ENCODE peak calls at places on chromosome 11, in seven cellular contexts. One of them, this sample, is unnamed.
A peak's percentile ranks its signal among the peaks of the same experiment; 100 is the strongest.

GRCh38 chr11:125170406-125171031 is 6.0 kb downstream of the PKNOX2 start:
- DNase-seq in GDM1: no peak
- DNase-seq in NCI-H2081: no peak
- DNase-seq in activated effector memory CD4-positive, alpha-beta T cell treated with Interleukin-2 at 50 U/mL for 16 hours: no peak
- DNase-seq in T-helper 2 cell: no peak
- DNase-seq in NCI-H1417: no peak
- DNase-seq in EH: peak; percentile 55
- DNase-seq in this sample: peak; percentile 58

GRCh38 chr11:106418786-106419185 is 341.3 kb downstream of the AASDHPPT start:
- DNase-seq in NCI-H2081: no peak
- DNase-seq in T-helper 2 cell: no peak
- DNase-seq in activated effector memory CD4-positive, alpha-beta T cell treated with Interleukin-2 at 50 U/mL for 16 hours: no peak
- DNase-seq in GDM1: no peak
- DNase-seq in EH: no peak
- DNase-seq in NCI-H1417: no peak
- DNase-seq in this sample: no peak

GRCh38 chr11:68014157-68014965 is 4.2 kb downstream of the ALDH3B1 start:
- DNase-seq in NCI-H2081: no peak
- DNase-seq in NCI-H1417: no peak
- DNase-seq in activated effector memory CD4-positive, alpha-beta T cell treated with Interleukin-2 at 50 U/mL for 16 hours: no peak
- DNase-seq in GDM1: no peak
- DNase-seq in EH: peak; percentile 90
- DNase-seq in T-helper 2 cell: no peak
- DNase-seq in this sample: peak; percentile 63

GRCh38 chr11:43418197-43418596 is 59.5 kb downstream of the TTC17 start:
- DNase-seq in NCI-H2081: no peak
- DNase-seq in T-helper 2 cell: no peak
- DNase-seq in GDM1: no peak
- DNase-seq in activated effector memory CD4-positive, alpha-beta T cell treated with Interleukin-2 at 50 U/mL for 16 hours: no peak
- DNase-seq in EH: no peak
- DNase-seq in NCI-H1417: no peak
- DNase-seq in this sample: no peak

GRCh38 chr11:816433-816779 is 2.3 kb upstream of the PNPLA2 start:
- DNase-seq in NCI-H2081: no peak
- DNase-seq in EH: no peak
- DNase-seq in NCI-H1417: no peak
- DNase-seq in T-helper 2 cell: no peak
- DNase-seq in activated effector memory CD4-positive, alpha-beta T cell treated with Interleukin-2 at 50 U/mL for 16 hours: no peak
- DNase-seq in GDM1: no peak
- DNase-seq in this sample: no peak

GRCh38 chr11:2142762-2143202 is 3.6 kb upstream of the IGF2 start:
- DNase-seq in T-helper 2 cell: no peak
- DNase-seq in NCI-H1417: peak; percentile 19
- DNase-seq in EH: peak; percentile 59
- DNase-seq in GDM1: no peak
- DNase-seq in NCI-H2081: no peak
- DNase-seq in activated effector memory CD4-positive, alpha-beta T cell treated with Interleukin-2 at 50 U/mL for 16 hours: no peak
- DNase-seq in this sample: no peak

GRCh38 chr11:64164392-64165312 is 1.3 kb downstream of the MACROD1 start:
- DNase-seq in GDM1: no peak
- DNase-seq in activated effector memory CD4-positive, alpha-beta T cell treated with Interleukin-2 at 50 U/mL for 16 hours: no peak
- DNase-seq in NCI-H2081: no peak
- DNase-seq in EH: peak; percentile 33
- DNase-seq in NCI-H1417: no peak
- DNase-seq in T-helper 2 cell: no peak
- DNase-seq in this sample: peak; percentile 89

GRCh38 chr11:73577496-73577917 is 20.4 kb downstream of the FAM168A start:
- DNase-seq in GDM1: no peak
- DNase-seq in EH: peak; percentile 78
- DNase-seq in activated effector memory CD4-positive, alpha-beta T cell treated with Interleukin-2 at 50 U/mL for 16 hours: no peak
- DNase-seq in NCI-H2081: no peak
- DNase-seq in NCI-H1417: no peak
- DNase-seq in T-helper 2 cell: no peak
- DNase-seq in this sample: no peak

GRCh38 chr11:57786436-57786835 is 24.8 kb downstream of the CTNND1 start:
- DNase-seq in EH: peak; percentile 91
- DNase-seq in activated effector memory CD4-positive, alpha-beta T cell treated with Interleukin-2 at 50 U/mL for 16 hours: no peak
- DNase-seq in GDM1: no peak
- DNase-seq in NCI-H1417: no peak
- DNase-seq in T-helper 2 cell: no peak
- DNase-seq in NCI-H2081: no peak
- DNase-seq in this sample: no peak

GRCh38 chr11:71946144-71946571 is 17.3 kb downstream of the RNF121 start:
- DNase-seq in GDM1: no peak
- DNase-seq in T-helper 2 cell: no peak
- DNase-seq in EH: peak; percentile 78
- DNase-seq in activated effector memory CD4-positive, alpha-beta T cell treated with Interleukin-2 at 50 U/mL for 16 hours: no peak
- DNase-seq in NCI-H2081: no peak
- DNase-seq in NCI-H1417: no peak
- DNase-seq in this sample: no peak

GRCh38 chr11:124586247-124586860 is 16.6 kb downstream of the OR8A1 start:
- DNase-seq in EH: peak; percentile 58
- DNase-seq in activated effector memory CD4-positive, alpha-beta T cell treated with Interleukin-2 at 50 U/mL for 16 hours: no peak
- DNase-seq in NCI-H2081: peak; percentile 56
- DNase-seq in NCI-H1417: peak; percentile 79
- DNase-seq in GDM1: peak; percentile 5
- DNase-seq in T-helper 2 cell: peak; percentile 6
- DNase-seq in this sample: peak; percentile 64

GRCh38 chr11:114315749-114316368 is 19.7 kb downstream of the NNMT start:
- DNase-seq in T-helper 2 cell: no peak
- DNase-seq in GDM1: no peak
- DNase-seq in NCI-H2081: peak; percentile 12
- DNase-seq in EH: no peak
- DNase-seq in NCI-H1417: peak; percentile 62
- DNase-seq in activated effector memory CD4-positive, alpha-beta T cell treated with Interleukin-2 at 50 U/mL for 16 hours: no peak
- DNase-seq in this sample: no peak

GRCh38 chr11:120224872-120225371 is 14.1 kb downstream of the OAF start:
- DNase-seq in NCI-H2081: no peak
- DNase-seq in EH: no peak
- DNase-seq in activated effector memory CD4-positive, alpha-beta T cell treated with Interleukin-2 at 50 U/mL for 16 hours: no peak
- DNase-seq in GDM1: peak; percentile 95
- DNase-seq in T-helper 2 cell: no peak
- DNase-seq in NCI-H1417: no peak
- DNase-seq in this sample: no peak

GRCh38 chr11:66857234-66857926 is 516 bp downstream of the LRFN4 start:
- DNase-seq in activated effector memory CD4-positive, alpha-beta T cell treated with Interleukin-2 at 50 U/mL for 16 hours: no peak
- DNase-seq in NCI-H2081: no peak
- DNase-seq in T-helper 2 cell: no peak
- DNase-seq in NCI-H1417: peak; percentile 36
- DNase-seq in EH: peak; percentile 32
- DNase-seq in GDM1: no peak
- DNase-seq in this sample: no peak

GRCh38 chr11:19751055-19751454 is 38.4 kb downstream of the NAV2 start:
- DNase-seq in NCI-H2081: no peak
- DNase-seq in NCI-H1417: no peak
- DNase-seq in T-helper 2 cell: no peak
- DNase-seq in activated effector memory CD4-positive, alpha-beta T cell treated with Interleukin-2 at 50 U/mL for 16 hours: no peak
- DNase-seq in GDM1: no peak
- DNase-seq in EH: no peak
- DNase-seq in this sample: no peak

GRCh38 chr11:75324189-75324588 is 27.3 kb downstream of the ARRB1 start:
- DNase-seq in NCI-H2081: no peak
- DNase-seq in GDM1: no peak
- DNase-seq in NCI-H1417: no peak
- DNase-seq in EH: no peak
- DNase-seq in activated effector memory CD4-positive, alpha-beta T cell treated with Interleukin-2 at 50 U/mL for 16 hours: no peak
- DNase-seq in T-helper 2 cell: no peak
- DNase-seq in this sample: no peak

GRCh38 chr11:25298450-25298849 is 801.6 kb downstream of the LUZP2 start:
- DNase-seq in EH: no peak
- DNase-seq in GDM1: no peak
- DNase-seq in activated effector memory CD4-positive, alpha-beta T cell treated with Interleukin-2 at 50 U/mL for 16 hours: no peak
- DNase-seq in NCI-H2081: no peak
- DNase-seq in NCI-H1417: no peak
- DNase-seq in T-helper 2 cell: no peak
- DNase-seq in this sample: no peak

GRCh38 chr11:120172054-120172881 is 34.4 kb upstream of the TRIM29 start:
- DNase-seq in activated effector memory CD4-positive, alpha-beta T cell treated with Interleukin-2 at 50 U/mL for 16 hours: no peak
- DNase-seq in NCI-H1417: peak; percentile 70
- DNase-seq in T-helper 2 cell: no peak
- DNase-seq in GDM1: peak; percentile 53
- DNase-seq in NCI-H2081: peak; percentile 45
- DNase-seq in EH: peak; percentile 72
- DNase-seq in this sample: peak; percentile 66

GRCh38 chr11:64887757-64888405 is 9.5 kb upstream of the EHD1 start:
- DNase-seq in NCI-H1417: peak; percentile 55
- DNase-seq in T-helper 2 cell: peak; percentile 80
- DNase-seq in NCI-H2081: peak; percentile 67
- DNase-seq in GDM1: peak; percentile 62
- DNase-seq in activated effector memory CD4-positive, alpha-beta T cell treated with Interleukin-2 at 50 U/mL for 16 hours: peak; percentile 78
- DNase-seq in EH: peak; percentile 67
- DNase-seq in this sample: peak; percentile 86

GRCh38 chr11:45935349-45936064 is 13.1 kb downstream of the LARGE2 start:
- DNase-seq in T-helper 2 cell: no peak
- DNase-seq in NCI-H2081: no peak
- DNase-seq in GDM1: no peak
- DNase-seq in activated effector memory CD4-positive, alpha-beta T cell treated with Interleukin-2 at 50 U/mL for 16 hours: no peak
- DNase-seq in EH: no peak
- DNase-seq in NCI-H1417: no peak
- DNase-seq in this sample: no peak

GRCh38 chr11:67252831-67253239 is 13.4 kb upstream of the GRK2 start:
- DNase-seq in EH: peak; percentile 69
- DNase-seq in T-helper 2 cell: no peak
- DNase-seq in activated effector memory CD4-positive, alpha-beta T cell treated with Interleukin-2 at 50 U/mL for 16 hours: no peak
- DNase-seq in NCI-H2081: no peak
- DNase-seq in NCI-H1417: peak; percentile 27
- DNase-seq in GDM1: peak; percentile 37
- DNase-seq in this sample: no peak

GRCh38 chr11:86245369-86246292 is 1.1 kb downstream of the EED start:
- DNase-seq in EH: peak; percentile 22
- DNase-seq in NCI-H2081: peak; percentile 38
- DNase-seq in NCI-H1417: peak; percentile 70
- DNase-seq in GDM1: no peak
- DNase-seq in T-helper 2 cell: peak; percentile 13
- DNase-seq in activated effector memory CD4-positive, alpha-beta T cell treated with Interleukin-2 at 50 U/mL for 16 hours: no peak
- DNase-seq in this sample: no peak

GRCh38 chr11:109424893-109425292 is 2.9 kb downstream of the C11orf87 start:
- DNase-seq in EH: no peak
- DNase-seq in T-helper 2 cell: no peak
- DNase-seq in NCI-H1417: no peak
- DNase-seq in activated effector memory CD4-positive, alpha-beta T cell treated with Interleukin-2 at 50 U/mL for 16 hours: no peak
- DNase-seq in NCI-H2081: no peak
- DNase-seq in GDM1: no peak
- DNase-seq in this sample: no peak

GRCh38 chr11:2269601-2270321 is 627 bp downstream of the ASCL2 start:
- DNase-seq in NCI-H1417: peak; percentile 88
- DNase-seq in T-helper 2 cell: no peak
- DNase-seq in NCI-H2081: no peak
- DNase-seq in GDM1: no peak
- DNase-seq in EH: peak; percentile 33
- DNase-seq in activated effector memory CD4-positive, alpha-beta T cell treated with Interleukin-2 at 50 U/mL for 16 hours: no peak
- DNase-seq in this sample: peak; percentile 61

GRCh38 chr11:10932976-10933375 is 75.1 kb upstream of the ZBED5 start:
- DNase-seq in T-helper 2 cell: no peak
- DNase-seq in NCI-H1417: no peak
- DNase-seq in activated effector memory CD4-positive, alpha-beta T cell treated with Interleukin-2 at 50 U/mL for 16 hours: no peak
- DNase-seq in NCI-H2081: no peak
- DNase-seq in GDM1: no peak
- DNase-seq in EH: no peak
- DNase-seq in this sample: no peak

GRCh38 chr11:45927684-45928413 is 5.4 kb downstream of the LARGE2 start:
- DNase-seq in NCI-H1417: no peak
- DNase-seq in activated effector memory CD4-positive, alpha-beta T cell treated with Interleukin-2 at 50 U/mL for 16 hours: no peak
- DNase-seq in T-helper 2 cell: no peak
- DNase-seq in NCI-H2081: no peak
- DNase-seq in GDM1: no peak
- DNase-seq in EH: no peak
- DNase-seq in this sample: no peak

GRCh38 chr11:66082936-66083698 is 13.0 kb downstream of the PACS1 start:
- DNase-seq in EH: peak; percentile 50
- DNase-seq in T-helper 2 cell: no peak
- DNase-seq in activated effector memory CD4-positive, alpha-beta T cell treated with Interleukin-2 at 50 U/mL for 16 hours: no peak
- DNase-seq in NCI-H1417: peak; percentile 91
- DNase-seq in NCI-H2081: no peak
- DNase-seq in GDM1: no peak
- DNase-seq in this sample: no peak

GRCh38 chr11:77213029-77213579 is 85.1 kb downstream of the MYO7A start:
- DNase-seq in NCI-H2081: no peak
- DNase-seq in NCI-H1417: no peak
- DNase-seq in EH: no peak
- DNase-seq in T-helper 2 cell: no peak
- DNase-seq in GDM1: no peak
- DNase-seq in activated effector memory CD4-positive, alpha-beta T cell treated with Interleukin-2 at 50 U/mL for 16 hours: no peak
- DNase-seq in this sample: no peak

This sample was measured in psoas muscle.